ENCODE peak calls at places on chromosomes 5 and 9, in five cellular contexts. I, X, H, U and G are unnamed samples.
A peak's percentile ranks its signal among the peaks of the same experiment; 100 is the strongest.

GRCh38 chr9:127136081-127136879 is 13.8 kb upstream of the ANGPTL2 start:
- DNase-seq in I (no peak), U (no peak), H (no peak), X (no peak), G (no peak)

GRCh38 chr9:129598089-129598596 is 22.8 kb downstream of the C9orf50 start:
- DNase-seq in X (no peak), U (no peak), I (no peak), H (no peak), G (no peak)

GRCh38 chr5:109692011-109692410 is 2.3 kb downstream of the MAN2A1 start:
- DNase-seq in H (no peak), X (no peak), I (peak; percentile 39), U (no peak), G (peak; percentile 67)

GRCh38 chr5:122408592-122409219 is 96.7 kb downstream of the SNCAIP start:
- DNase-seq in H (no peak), U (no peak), X (no peak), I (no peak), G (no peak)

GRCh38 chr5:140349244-140349643 is 2.8 kb upstream of the HBEGF start:
- DNase-seq in H (no peak), I (no peak), U (no peak), X (no peak), G (peak; percentile 45)

GRCh38 chr9:98555851-98556465 is 152.8 kb downstream of the GABBR2 start:
- DNase-seq in I (no peak), H (no peak), U (no peak), X (no peak), G (no peak)

GRCh38 chr5:81422671-81423070 is 28.7 kb upstream of the ACOT12 start:
- DNase-seq in H (no peak), I (no peak), U (no peak), X (no peak), G (peak; percentile 97)

GRCh38 chr5:1004598-1005361 is 3.8 kb upstream of the NKD2 start:
- DNase-seq in I (no peak), H (peak; percentile 66), U (peak; percentile 88), X (no peak), G (no peak)

GRCh38 chr5:50699737-50700136 is 33.3 kb downstream of the PARP8 start:
- DNase-seq in I (no peak), H (no peak), U (no peak), X (no peak), G (peak; percentile 13)

GRCh38 chr5:9265391-9266287 is 280.2 kb downstream of the SEMA5A start:
- DNase-seq in I (no peak), H (no peak), U (peak; percentile 57), X (no peak), G (peak; percentile 95)

GRCh38 chr9:134046894-134047681 is 20.7 kb downstream of the BRD3 start:
- DNase-seq in U (no peak), X (no peak), H (no peak), I (no peak), G (no peak)

GRCh38 chr5:151345808-151346478 is 1.4 kb downstream of the SLC36A2 start:
- DNase-seq in I (no peak), X (no peak), H (no peak), U (no peak), G (peak; percentile 28)

GRCh38 chr5:32712463-32713395 is 1.6 kb downstream of the NPR3 start:
- DNase-seq in I (no peak), X (no peak), H (peak; percentile 2), U (no peak), G (peak; percentile 45)

GRCh38 chr5:139821806-139822552 is 26.4 kb downstream of the PSD2 start:
- DNase-seq in H (no peak), I (no peak), U (no peak), X (no peak), G (no peak)

GRCh38 chr5:78927657-78928282 is 57.3 kb downstream of the ARSB start:
- DNase-seq in I (no peak), H (no peak), X (no peak), U (no peak), G (peak; percentile 39)

GRCh38 chr5:140869555-140869886 is 764 bp downstream of the PCDHA11 start:
- DNase-seq in U (no peak), X (no peak), H (no peak), I (peak; percentile 15), G (no peak)

GRCh38 chr9:137745541-137745991 is 126.8 kb downstream of the EHMT1 start:
- DNase-seq in U (peak; percentile 6), H (no peak), X (peak; percentile 24), I (peak; percentile 84), G (no peak)

GRCh38 chr5:147188200-147189108 is 46.4 kb upstream of the STK32A start:
- DNase-seq in I (peak; percentile 68), X (peak; percentile 50), H (peak; percentile 59), U (peak; percentile 75), G (peak; percentile 72)

GRCh38 chr5:41707853-41708603 is 162.2 kb downstream of the OXCT1 start:
- DNase-seq in X (peak; percentile 2), H (no peak), U (peak; percentile 51), I (peak; percentile 44), G (peak; percentile 63)

GRCh38 chr9:13554626-13555025 is 275.1 kb upstream of the MPDZ start:
- DNase-seq in X (no peak), H (no peak), I (no peak), U (no peak), G (no peak)

GRCh38 chr5:38265546-38266179 is 7.3 kb downstream of the EGFLAM start:
- DNase-seq in U (peak; percentile 30), X (no peak), H (peak; percentile 91), I (peak; percentile 71), G (peak; percentile 66)

GRCh38 chr5:131530706-131531331 is 104.2 kb downstream of the RAPGEF6 start:
- DNase-seq in X (no peak), I (no peak), H (no peak), U (no peak), G (no peak)

GRCh38 chr9:35500130-35500748 is 10.3 kb downstream of the RUSC2 start:
- DNase-seq in H (no peak), X (no peak), U (no peak), I (no peak), G (no peak)

GRCh38 chr5:96733771-96734498 is 71.8 kb downstream of the CAST start:
- DNase-seq in I (no peak), H (no peak), X (no peak), U (peak; percentile 10), G (peak; percentile 8)

GRCh38 chr9:70169222-70169621 is 89.6 kb upstream of the SMC5 start:
- DNase-seq in X (no peak), U (no peak), I (no peak), H (no peak), G (no peak)

GRCh38 chr5:71778678-71779276 is 59.7 kb downstream of the CARTPT start:
- DNase-seq in U (peak; percentile 51), H (no peak), I (peak; percentile 60), X (peak; percentile 19), G (peak; percentile 64)

GRCh38 chr9:93826209-93826608 is 128.9 kb downstream of the BARX1 start:
- DNase-seq in X (no peak), I (no peak), H (no peak), U (no peak), G (no peak)

GRCh38 chr9:84621811-84622210 is 47.7 kb upstream of the NTRK2 start:
- DNase-seq in U (no peak), X (no peak), H (no peak), I (no peak), G (no peak)

GRCh38 chr9:110615526-110615925 is 36.0 kb upstream of the SVEP1 start:
- DNase-seq in I (no peak), U (no peak), X (no peak), H (no peak), G (peak; percentile 51)

GRCh38 chr5:15938186-15938585 is 241.4 kb downstream of the MARCHF11 start:
- DNase-seq in X (no peak), H (no peak), U (no peak), I (no peak), G (no peak)